ENCODE peak calls at places on chromosomes 1 and 21, in eight cellular contexts. One of them, this sample, is unnamed.

GRCh38 chr21:37869661-37870060 is 46.6 kb downstream of the KCNJ6 start:
- DNase-seq in cardiac muscle cell: no peak
- DNase-seq in astrocyte: no peak
- DNase-seq in cardiac fibroblast: no peak
- DNase-seq in DND-41: no peak
- DNase-seq in choroid plexus epithelial cell: no peak
- DNase-seq in astrocyte of the spinal cord: no peak
- DNase-seq in A549: no peak
- DNase-seq in this sample: no peak

GRCh38 chr1:234925440-234926251 is 203.0 kb downstream of the TOMM20 start:
- DNase-seq in choroid plexus epithelial cell: peak; percentile 99
- DNase-seq in cardiac muscle cell: no peak
- DNase-seq in DND-41: no peak
- DNase-seq in astrocyte: peak; percentile 100
- DNase-seq in A549: peak; percentile 84
- DNase-seq in astrocyte of the spinal cord: peak; percentile 99
- DNase-seq in cardiac fibroblast: peak; percentile 97
- DNase-seq in this sample: peak; percentile 32

GRCh38 chr1:221035680-221036153 is 156.5 kb downstream of the HLX start:
- DNase-seq in astrocyte of the spinal cord: peak; percentile 55
- DNase-seq in cardiac fibroblast: peak; percentile 39
- DNase-seq in DND-41: no peak
- DNase-seq in cardiac muscle cell: no peak
- DNase-seq in astrocyte: peak; percentile 63
- DNase-seq in choroid plexus epithelial cell: peak; percentile 9
- DNase-seq in A549: no peak
- DNase-seq in this sample: no peak

GRCh38 chr1:118898702-118899101 is 89.4 kb downstream of the TBX15 start:
- DNase-seq in cardiac fibroblast: no peak
- DNase-seq in astrocyte of the spinal cord: no peak
- DNase-seq in cardiac muscle cell: no peak
- DNase-seq in DND-41: no peak
- DNase-seq in astrocyte: no peak
- DNase-seq in A549: no peak
- DNase-seq in choroid plexus epithelial cell: no peak
- DNase-seq in this sample: no peak

GRCh38 chr1:23517581-23517980 is 13.5 kb downstream of the E2F2 start:
- DNase-seq in A549: no peak
- DNase-seq in astrocyte of the spinal cord: no peak
- DNase-seq in astrocyte: no peak
- DNase-seq in DND-41: no peak
- DNase-seq in choroid plexus epithelial cell: no peak
- DNase-seq in cardiac muscle cell: no peak
- DNase-seq in cardiac fibroblast: no peak
- DNase-seq in this sample: no peak

GRCh38 chr1:20593766-20594165 is 4.9 kb downstream of the CDA start:
- DNase-seq in A549: no peak
- DNase-seq in cardiac fibroblast: no peak
- DNase-seq in astrocyte of the spinal cord: no peak
- DNase-seq in astrocyte: no peak
- DNase-seq in cardiac muscle cell: no peak
- DNase-seq in DND-41: no peak
- DNase-seq in choroid plexus epithelial cell: no peak
- DNase-seq in this sample: no peak

GRCh38 chr1:204576422-204576821 is 60.2 kb downstream of the MDM4 start:
- DNase-seq in cardiac muscle cell: no peak
- DNase-seq in DND-41: no peak
- DNase-seq in cardiac fibroblast: no peak
- DNase-seq in A549: no peak
- DNase-seq in astrocyte of the spinal cord: no peak
- DNase-seq in choroid plexus epithelial cell: no peak
- DNase-seq in astrocyte: no peak
- DNase-seq in this sample: no peak

GRCh38 chr1:76951185-76951584 is 83.9 kb downstream of the ST6GALNAC5 start:
- DNase-seq in DND-41: no peak
- DNase-seq in astrocyte: peak; percentile 41
- DNase-seq in cardiac fibroblast: no peak
- DNase-seq in A549: no peak
- DNase-seq in astrocyte of the spinal cord: peak; percentile 17
- DNase-seq in choroid plexus epithelial cell: peak; percentile 50
- DNase-seq in cardiac muscle cell: no peak
- DNase-seq in this sample: no peak

GRCh38 chr1:188669715-188670114 is 1807.9 kb downstream of the BRINP3 start:
- DNase-seq in cardiac muscle cell: no peak
- DNase-seq in astrocyte of the spinal cord: peak; percentile 72
- DNase-seq in cardiac fibroblast: peak; percentile 24
- DNase-seq in choroid plexus epithelial cell: no peak
- DNase-seq in A549: no peak
- DNase-seq in astrocyte: peak; percentile 69
- DNase-seq in DND-41: no peak
- DNase-seq in this sample: no peak

GRCh38 chr1:74470936-74471335 is 41.5 kb downstream of the LRRC53 start:
- DNase-seq in DND-41: no peak
- DNase-seq in A549: no peak
- DNase-seq in cardiac fibroblast: no peak
- DNase-seq in cardiac muscle cell: peak; percentile 51
- DNase-seq in astrocyte: no peak
- DNase-seq in choroid plexus epithelial cell: no peak
- DNase-seq in astrocyte of the spinal cord: no peak
- DNase-seq in this sample: no peak

DNA sequence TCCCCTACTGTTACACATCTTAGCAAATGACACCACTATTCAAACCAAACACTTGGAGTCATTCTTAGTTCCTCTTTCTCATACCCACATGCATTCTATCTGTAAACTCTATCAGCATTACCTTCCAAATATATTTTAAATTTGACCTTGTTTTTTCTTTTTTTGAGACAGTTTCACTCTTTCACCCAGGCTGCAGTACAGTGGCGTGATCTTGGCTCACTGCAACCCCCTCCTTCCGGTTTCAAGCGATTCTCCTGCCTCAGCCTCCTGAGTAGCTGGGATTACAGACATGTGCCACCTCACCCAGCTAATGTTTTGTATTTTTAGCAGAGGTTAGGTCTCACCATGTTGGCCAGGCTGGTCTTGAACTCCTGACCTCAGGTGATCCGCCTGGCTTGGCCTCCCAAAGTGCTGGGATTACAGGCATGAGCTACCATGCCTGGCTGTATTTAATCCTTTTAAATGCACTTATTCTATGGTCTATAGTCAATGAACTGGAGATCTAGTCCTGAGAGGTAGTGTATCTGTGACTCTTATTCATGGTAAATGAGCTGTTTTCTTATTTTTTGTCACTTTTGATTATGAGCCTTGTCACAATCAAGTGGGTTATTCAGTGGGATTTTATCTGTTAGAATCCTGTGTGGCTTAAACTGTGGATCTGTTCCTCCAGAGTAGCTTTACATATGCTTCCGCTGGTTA is 73.1 kb downstream of the GATAD2B start:
- DNase-seq in choroid plexus epithelial cell: no peak
- DNase-seq in DND-41: no peak
- DNase-seq in cardiac muscle cell: no peak
- DNase-seq in astrocyte of the spinal cord: no peak
- DNase-seq in astrocyte: no peak
- DNase-seq in A549: no peak
- DNase-seq in cardiac fibroblast: no peak
- DNase-seq in this sample: peak; percentile 88
- TF ChIP-seq CTCF in choroid plexus epithelial cell: no peak
- TF ChIP-seq CTCF in DND-41: no peak
- TF ChIP-seq CTCF in cardiac muscle cell: no peak
- TF ChIP-seq CTCF in astrocyte of the spinal cord: no peak
- TF ChIP-seq CTCF in astrocyte: no peak
- TF ChIP-seq CTCF in A549: no peak
- TF ChIP-seq CTCF in cardiac fibroblast: no peak
- TF ChIP-seq CTCF in this sample: no peak

GRCh38 chr1:201810466-201811216 is 18.3 kb upstream of the IPO9 start:
- DNase-seq in astrocyte of the spinal cord: no peak
- DNase-seq in astrocyte: no peak
- DNase-seq in DND-41: no peak
- DNase-seq in cardiac fibroblast: no peak
- DNase-seq in cardiac muscle cell: no peak
- DNase-seq in A549: no peak
- DNase-seq in choroid plexus epithelial cell: no peak
- DNase-seq in this sample: no peak
- H3K4me3 ChIP-seq in astrocyte of the spinal cord: no peak overlapping the region
- H3K4me3 ChIP-seq in astrocyte: no peak overlapping the region
- H3K4me3 ChIP-seq in DND-41: no peak overlapping the region
- H3K4me3 ChIP-seq in cardiac fibroblast: no peak overlapping the region
- H3K4me3 ChIP-seq in cardiac muscle cell: no peak overlapping the region
- H3K4me3 ChIP-seq in A549: no peak overlapping the region
- H3K4me3 ChIP-seq in choroid plexus epithelial cell: no peak overlapping the region
- H3K4me3 ChIP-seq in this sample: no peak overlapping the region

GRCh38 chr21:43726686-43727570 is 8.0 kb downstream of the PDXK start:
- DNase-seq in choroid plexus epithelial cell: no peak
- DNase-seq in A549: no peak
- DNase-seq in cardiac fibroblast: no peak
- DNase-seq in cardiac muscle cell: no peak
- DNase-seq in DND-41: no peak
- DNase-seq in astrocyte: no peak
- DNase-seq in astrocyte of the spinal cord: no peak
- DNase-seq in this sample: no peak

GRCh38 chr21:43731476-43731875 is 12.5 kb downstream of the PDXK start:
- DNase-seq in astrocyte of the spinal cord: no peak
- DNase-seq in cardiac fibroblast: no peak
- DNase-seq in A549: no peak
- DNase-seq in astrocyte: no peak
- DNase-seq in DND-41: no peak
- DNase-seq in cardiac muscle cell: no peak
- DNase-seq in choroid plexus epithelial cell: no peak
- DNase-seq in this sample: no peak

GRCh38 chr21:43728467-43729390 is 9.8 kb downstream of the PDXK start:
- DNase-seq in cardiac fibroblast: peak; percentile 99
- DNase-seq in DND-41: peak; percentile 23
- DNase-seq in astrocyte: peak; percentile 98
- DNase-seq in A549: peak; percentile 68
- DNase-seq in cardiac muscle cell: peak; percentile 87
- DNase-seq in astrocyte of the spinal cord: peak; percentile 99
- DNase-seq in choroid plexus epithelial cell: peak; percentile 99
- DNase-seq in this sample: peak; percentile 91

GRCh38 chr21:43723648-43724047 is 4.7 kb downstream of the PDXK start:
- DNase-seq in cardiac muscle cell: no peak
- DNase-seq in cardiac fibroblast: no peak
- DNase-seq in astrocyte of the spinal cord: no peak
- DNase-seq in DND-41: no peak
- DNase-seq in choroid plexus epithelial cell: no peak
- DNase-seq in A549: no peak
- DNase-seq in astrocyte: no peak
- DNase-seq in this sample: no peak

DNA sequence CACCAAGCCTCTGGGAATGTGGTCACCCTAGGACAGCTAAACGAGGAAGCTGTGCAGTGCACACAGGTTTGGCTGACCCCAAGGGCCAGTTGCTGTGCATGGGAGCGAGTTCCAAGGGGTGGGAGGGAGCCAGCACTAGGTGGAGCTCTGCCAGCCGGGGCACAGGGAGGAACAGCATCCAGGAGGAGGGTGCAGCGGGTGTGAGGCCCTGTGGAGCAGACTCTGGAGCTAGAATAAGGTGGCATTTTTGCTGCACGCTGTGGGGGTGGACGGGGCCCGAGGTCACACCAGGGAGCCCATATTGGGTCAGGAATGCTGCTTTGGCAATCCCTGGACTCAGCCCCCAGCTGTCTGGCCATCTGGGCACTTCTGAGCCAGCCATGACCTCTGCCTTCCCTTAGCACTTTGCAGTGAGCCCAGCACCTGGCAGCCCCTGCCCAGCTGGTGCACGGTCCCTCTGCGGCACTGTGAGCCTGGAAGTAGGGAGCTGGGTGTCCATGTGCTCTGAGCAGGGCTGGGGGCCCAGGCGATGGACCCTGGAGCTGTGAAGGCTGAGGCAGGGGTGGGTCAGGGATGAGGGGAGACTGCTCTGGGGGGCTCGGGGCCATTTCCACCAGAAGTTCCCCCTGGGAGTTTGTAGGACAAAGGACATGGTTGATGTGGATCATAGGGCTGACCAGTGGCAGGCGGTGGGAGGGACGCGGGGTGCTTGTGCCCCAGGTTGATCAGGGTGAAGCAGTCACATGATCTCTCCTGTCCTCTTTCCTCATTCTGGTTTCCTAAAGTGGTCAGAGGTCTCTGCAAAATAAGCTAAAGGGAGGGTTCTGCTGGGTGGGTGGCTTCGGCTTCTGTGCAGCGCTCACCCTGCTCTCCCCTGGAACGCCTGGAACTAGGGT is 8.9 kb downstream of the PDXK start:
- DNase-seq in DND-41: no peak
- DNase-seq in astrocyte of the spinal cord: no peak
- DNase-seq in cardiac muscle cell: no peak
- DNase-seq in astrocyte: no peak
- DNase-seq in choroid plexus epithelial cell: peak; percentile 36
- DNase-seq in cardiac fibroblast: no peak
- DNase-seq in A549: peak; percentile 46
- DNase-seq in this sample: peak; percentile 28
- TF ChIP-seq CTCF in DND-41: no peak
- TF ChIP-seq CTCF in astrocyte of the spinal cord: peak; percentile 6
- TF ChIP-seq CTCF in cardiac muscle cell: peak; percentile 13
- TF ChIP-seq CTCF in astrocyte: no peak
- TF ChIP-seq CTCF in choroid plexus epithelial cell: peak; percentile 16
- TF ChIP-seq CTCF in cardiac fibroblast: no peak
- TF ChIP-seq CTCF in A549: peak; percentile 35
- TF ChIP-seq CTCF in this sample: no peak

DNA sequence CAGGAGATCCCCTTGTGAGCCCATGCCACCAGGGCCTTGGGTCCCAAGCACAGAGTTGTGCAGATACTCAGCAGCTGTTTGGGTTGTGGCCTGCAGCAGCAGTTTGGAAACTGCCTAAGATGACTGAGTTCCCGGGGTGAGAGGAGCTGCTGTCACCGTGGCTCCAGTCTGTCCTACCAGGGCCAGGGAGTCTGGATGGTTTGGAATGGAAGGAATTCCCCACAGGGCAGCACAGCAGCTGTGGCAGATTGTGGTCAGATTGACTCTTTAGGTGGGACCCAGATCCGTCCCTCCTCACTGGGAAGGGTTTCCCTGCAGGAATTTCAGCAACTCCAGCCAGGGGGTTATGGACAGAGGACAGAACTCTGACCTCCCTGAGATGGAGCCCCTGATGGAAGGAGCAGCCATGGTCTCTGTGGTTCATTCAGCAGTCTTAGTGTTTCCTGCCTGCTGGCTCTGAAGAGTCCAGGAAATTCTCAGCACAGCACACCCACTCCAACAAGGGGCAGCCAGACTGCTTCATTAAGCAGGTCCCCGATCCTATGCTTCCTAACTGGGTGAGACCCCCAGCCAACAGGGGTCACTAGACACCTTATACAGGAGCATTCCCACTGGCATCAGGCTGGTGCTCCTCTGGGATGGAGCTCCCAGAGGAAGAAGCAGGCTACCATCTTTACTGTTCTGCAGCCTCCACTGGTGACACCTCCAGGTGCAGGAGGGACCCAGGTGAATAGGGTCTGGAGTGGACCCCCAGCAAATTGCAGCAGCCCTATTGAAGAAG is 51.5 kb upstream of the TNFSF4 start:
- DNase-seq in astrocyte: peak; percentile 54
- DNase-seq in choroid plexus epithelial cell: no peak
- DNase-seq in DND-41: no peak
- DNase-seq in astrocyte of the spinal cord: no peak
- DNase-seq in A549: no peak
- DNase-seq in cardiac muscle cell: no peak
- DNase-seq in cardiac fibroblast: no peak
- DNase-seq in this sample: no peak
- H3K4me3 ChIP-seq in astrocyte: no peak overlapping the region
- H3K4me3 ChIP-seq in choroid plexus epithelial cell: no peak overlapping the region
- H3K4me3 ChIP-seq in DND-41: no peak overlapping the region
- H3K4me3 ChIP-seq in astrocyte of the spinal cord: no peak overlapping the region
- H3K4me3 ChIP-seq in A549: no peak overlapping the region
- H3K4me3 ChIP-seq in cardiac muscle cell: no peak overlapping the region
- H3K4me3 ChIP-seq in cardiac fibroblast: no peak overlapping the region
- H3K4me3 ChIP-seq in this sample: no peak overlapping the region

This sample was measured in GM12865.